ENCODE peak calls at places on chromosomes 5 and 9, in six cellular contexts. S is NCI-H2029; H is uterus; R is AML-193; M is germinal center; D is central memory CD4-positive, alpha-beta T cell. T is an unnamed sample.

GRCh38 chr5:14953075-14953474 is 81.5 kb upstream of the ANKH start:
- DNase-seq in M (no peak), R (no peak), D (no peak), S (no peak), H (no peak), T (no peak)

GRCh38 chr5:61675015-61675692 is 343.1 kb downstream of the ZSWIM6 start:
- DNase-seq in M (no peak), R (no peak), D (no peak), H (no peak), S (no peak), T (no peak)

GRCh38 chr9:22206833-22207232 is 197.7 kb upstream of the CDKN2B start:
- DNase-seq in D (no peak), R (no peak), H (no peak), M (peak), S (no peak), T (no peak)

GRCh38 chr9:129987047-129987446 is 55.9 kb downstream of the FNBP1 start:
- DNase-seq in D (no peak), R (no peak), H (no peak), M (no peak), S (no peak), T (no peak)

GRCh38 chr5:99441235-99441634 is 512.4 kb upstream of the CHD1 start:
- DNase-seq in M (no peak), R (no peak), S (no peak), H (no peak), D (no peak), T (no peak)

GRCh38 chr5:172107606-172108005 is 80.4 kb downstream of the STK10 start:
- DNase-seq in R (no peak), H (no peak), S (no peak), D (no peak), M (no peak), T (no peak)

GRCh38 chr9:126690431-126691051 is 76.8 kb downstream of the LMX1B start:
- DNase-seq in M (peak), D (no peak), R (no peak), S (peak), H (no peak), T (peak)

GRCh38 chr5:103035701-103036100 is 84.2 kb downstream of the GIN1 start:
- DNase-seq in M (no peak), R (no peak), D (no peak), S (no peak), H (no peak), T (no peak)

GRCh38 chr5:24642022-24642421 is 2.8 kb downstream of the CDH10 start:
- DNase-seq in D (no peak), H (no peak), M (no peak), S (no peak), R (no peak), T (peak)

GRCh38 chr5:135702191-135702590 is 123.4 kb upstream of the CXCL14 start:
- DNase-seq in D (no peak), H (no peak), R (no peak), M (no peak), S (no peak), T (no peak)

GRCh38 chr9:80691229-80691628 is 998.1 kb downstream of the TLE1 start:
- DNase-seq in D (no peak), R (no peak), H (no peak), S (no peak), M (no peak), T (no peak)

GRCh38 chr9:127871531-127871930 is 5.9 kb downstream of the AK1 start:
- DNase-seq in R (no peak), M (no peak), S (no peak), H (no peak), D (no peak), T (no peak)

GRCh38 chr5:33074548-33074947 is 363.4 kb downstream of the NPR3 start:
- DNase-seq in H (no peak), M (no peak), R (no peak), S (no peak), D (no peak), T (no peak)

GRCh38 chr5:82151217-82151616 is 126.9 kb downstream of the RPS23 start:
- DNase-seq in H (no peak), S (no peak), M (no peak), R (no peak), D (no peak), T (no peak)

GRCh38 chr5:125668904-125669303 is 754.3 kb upstream of the GRAMD2B start:
- DNase-seq in S (no peak), R (no peak), H (no peak), D (no peak), M (no peak), T (no peak)

GRCh38 chr5:146340260-146341081 is 1.8 kb downstream of the POU4F3 start:
- DNase-seq in H (peak), D (no peak), S (no peak), M (peak), R (no peak), T (peak)

GRCh38 chr9:16884952-16885513 is 14.6 kb upstream of the BNC2 start:
- DNase-seq in S (no peak), D (no peak), H (no peak), M (no peak), R (peak), T (no peak)

GRCh38 chr9:29043070-29043469 is 1469.8 kb upstream of the C9orf72 start:
- DNase-seq in S (no peak), D (no peak), H (no peak), R (no peak), M (no peak), T (no peak)

GRCh38 chr9:137488330-137488653 is 29.2 kb upstream of the NSMF start:
- DNase-seq in M (no peak), S (peak), D (no peak), H (no peak), R (no peak), T (no peak)

GRCh38 chr9:134431626-134432025 is 105.4 kb downstream of the RXRA start:
- DNase-seq in D (no peak), M (no peak), H (no peak), R (no peak), S (no peak), T (no peak)

GRCh38 chr5:61884242-61884855 is 421.7 kb upstream of the KIF2A start:
- DNase-seq in M (no peak), H (no peak), D (no peak), S (no peak), R (no peak), T (no peak)

GRCh38 chr9:137621131-137621757 is 2.4 kb downstream of the EHMT1 start:
- DNase-seq in H (no peak), R (peak), S (no peak), D (no peak), M (no peak), T (no peak)

GRCh38 chr9:86909388-86909787 is 37.9 kb downstream of the GAS1 start:
- DNase-seq in H (no peak), M (no peak), R (no peak), S (no peak), D (no peak), T (no peak)